ENCODE peak calls at places on chromosome 13, in four cellular contexts. S is right lobe of liver, T is B cell, Q is type B pancreatic cell. H is an unnamed sample.

GRCh38 chr13:22095794-22096193 is 424.9 kb downstream of the FGF9 start:
- DNase-seq in Q (no peak), S (no peak), T (no peak), H (no peak)

GRCh38 chr13:50526771-50527567 is 316.5 kb downstream of the DLEU7 start:
- DNase-seq in Q (no peak), T (no peak), S (no peak), H (no peak)

GRCh38 chr13:104460553-104460952 is 1394.3 kb upstream of the SLC10A2 start:
- DNase-seq in T (no peak), Q (no peak), S (no peak), H (no peak)

GRCh38 chr13:72850959-72851677 is 69.2 kb downstream of the PIBF1 start:
- DNase-seq in T (no peak), Q (no peak), S (peak), H (no peak)

GRCh38 chr13:30256713-30257432 is 50.5 kb downstream of the KATNAL1 start:
- DNase-seq in Q (no peak), S (no peak), T (no peak), H (no peak)

GRCh38 chr13:49635599-49636433 is 7.5 kb downstream of the ARL11 start:
- DNase-seq in Q (no peak), S (no peak), T (no peak), H (peak)

GRCh38 chr13:113906566-113906965 is 42.7 kb upstream of the GAS6 start:
- DNase-seq in T (no peak), Q (peak), S (no peak), H (no peak)

GRCh38 chr13:46628622-46629365 is 75.8 kb downstream of the LRCH1 start:
- DNase-seq in T (no peak), S (no peak), Q (no peak), H (no peak)

GRCh38 chr13:19984430-19985218 is 26.1 kb downstream of the ZMYM2 start:
- DNase-seq in S (no peak), T (peak), Q (no peak), H (peak)

GRCh38 chr13:31115616-31116015 is 46.1 kb downstream of the HSPH1 start:
- DNase-seq in T (no peak), S (no peak), Q (no peak), H (no peak)

GRCh38 chr13:21733475-21734311 is 62.8 kb downstream of the FGF9 start:
- DNase-seq in T (no peak), Q (no peak), S (no peak), H (no peak)

GRCh38 chr13:87656311-87656710 is 14.9 kb upstream of the SLITRK5 start:
- DNase-seq in T (no peak), Q (no peak), S (no peak), H (no peak)

GRCh38 chr13:102195566-102196462 is 206.0 kb downstream of the FGF14 start:
- DNase-seq in Q (no peak), S (no peak), T (no peak), H (no peak)

GRCh38 chr13:113410472-113411201 is 42.7 kb downstream of the ADPRHL1 start:
- DNase-seq in S (no peak), Q (no peak), T (no peak), H (no peak)

GRCh38 chr13:94595006-94595942 is 678 bp downstream of the TGDS start:
- DNase-seq in T (no peak), Q (no peak), S (peak), H (peak)

GRCh38 chr13:38743499-38743898 is 56.6 kb downstream of the FREM2 start:
- DNase-seq in T (no peak), Q (no peak), S (no peak), H (no peak)

GRCh38 chr13:47680752-47681151 is 320.3 kb downstream of the SUCLA2 start:
- DNase-seq in Q (no peak), T (no peak), S (no peak), H (no peak)

GRCh38 chr13:50670272-50670671 is 173.2 kb downstream of the DLEU7 start:
- DNase-seq in Q (no peak), T (no peak), S (no peak), H (no peak)

GRCh38 chr13:113668491-113668971 is 1.5 kb downstream of the GRK1 start:
- DNase-seq in Q (peak), T (no peak), S (no peak), H (no peak)

GRCh38 chr13:112968380-112968909 is 569 bp upstream of the MCF2L start:
- DNase-seq in T (peak), S (peak), Q (no peak), H (peak)

GRCh38 chr13:28408235-28408848 is 86.6 kb downstream of the FLT1 start:
- DNase-seq in Q (no peak), T (no peak), S (peak), H (no peak)

GRCh38 chr13:23551213-23552008 is 18.8 kb upstream of the TNFRSF19 start:
- DNase-seq in T (no peak), Q (no peak), S (no peak), H (peak)

GRCh38 chr13:99542788-99543406 is 41.6 kb downstream of the TM9SF2 start:
- DNase-seq in S (no peak), Q (no peak), T (peak), H (peak)

GRCh38 chr13:106700007-106700950 is 132.3 kb upstream of the ARGLU1 start:
- DNase-seq in Q (no peak), S (no peak), T (no peak), H (no peak)

GRCh38 chr13:49858183-49858856 is 65.8 kb upstream of the KPNA3 start:
- DNase-seq in S (no peak), T (no peak), Q (no peak), H (no peak)

GRCh38 chr13:46184277-46184699 is 2.3 kb upstream of the LCP1 start:
- DNase-seq in Q (no peak), S (peak), T (peak), H (peak)

GRCh38 chr13:32001392-32001768 is 30.2 kb upstream of the FRY start:
- DNase-seq in T (peak), Q (no peak), S (no peak), H (peak)

GRCh38 chr13:109945206-109945960 is 159.0 kb upstream of the IRS2 start:
- DNase-seq in Q (no peak), S (no peak), T (no peak), H (no peak)

GRCh38 chr13:113832631-113833030 is 31.2 kb downstream of the GAS6 start:
- DNase-seq in S (no peak), T (no peak), Q (no peak), H (no peak)

GRCh38 chr13:43044720-43045301 is 21.4 kb downstream of the DNAJC15 start:
- DNase-seq in Q (no peak), S (no peak), T (no peak), H (no peak)

GRCh38 chr13:22311734-22312404 is 641.0 kb downstream of the FGF9 start:
- DNase-seq in Q (no peak), S (no peak), T (no peak), H (no peak)

GRCh38 chr13:66139250-66139649 is 1090.9 kb downstream of the PCDH9 start:
- DNase-seq in Q (no peak), T (no peak), S (no peak), H (no peak)

GRCh38 chr13:75299913-75300862 is 181.8 kb downstream of the TBC1D4 start:
- DNase-seq in T (no peak), S (no peak), Q (no peak), H (no peak)

GRCh38 chr13:34730966-34731365 is 211.1 kb upstream of the NBEA start:
- DNase-seq in T (no peak), Q (no peak), S (no peak), H (no peak)

GRCh38 chr13:112986470-112986869 is 17.5 kb downstream of the MCF2L start:
- DNase-seq in S (no peak), T (no peak), Q (no peak), H (no peak)

GRCh38 chr13:85148009-85148408 is 651.2 kb downstream of the SLITRK6 start:
- DNase-seq in Q (no peak), T (no peak), S (no peak), H (no peak)

DNA sequence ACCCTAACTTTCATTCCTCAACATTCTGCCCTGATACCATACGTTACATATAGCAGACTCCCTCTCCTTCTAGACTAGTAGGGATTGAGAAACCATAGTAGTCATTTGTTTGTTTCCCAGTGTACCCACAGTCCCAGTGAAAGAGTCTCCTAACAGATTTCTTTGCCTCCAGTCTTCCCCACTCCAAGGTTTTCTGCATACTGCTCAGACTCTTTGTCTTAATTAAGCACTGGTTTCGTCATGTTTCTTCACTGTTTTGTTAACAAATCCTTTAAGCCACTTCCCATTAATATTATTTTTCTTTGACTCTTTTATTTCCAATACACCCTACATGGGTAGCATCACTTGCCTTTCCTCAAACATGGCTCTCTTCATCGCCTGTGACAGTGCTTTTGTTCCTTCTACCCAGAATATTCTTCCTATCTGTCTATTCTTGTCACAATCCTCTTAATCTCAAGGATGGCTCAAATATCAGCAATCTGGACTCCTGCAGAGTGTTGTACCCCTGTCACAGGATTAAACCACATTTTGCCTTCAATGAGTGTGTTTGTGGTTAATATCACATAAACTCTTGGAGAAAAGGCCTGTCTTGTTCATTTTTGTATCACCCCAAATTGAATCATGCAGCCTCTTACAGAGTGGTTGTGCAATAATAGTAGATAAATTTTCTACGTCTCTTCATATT is 92.7 kb upstream of the KLF12 start:
- DNase-seq in S (no peak), Q (no peak), T (no peak), H (no peak)
- TF ChIP-seq CTCF in S (no peak), Q (no peak), T (no peak), H (no peak)

GRCh38 chr13:51996660-51997059 is 14.6 kb downstream of the ATP7B start:
- DNase-seq in S (no peak), T (no peak), Q (no peak), H (no peak)

GRCh38 chr13:51997641-51998330 is 13.5 kb downstream of the ATP7B start:
- DNase-seq in S (no peak), T (no peak), Q (no peak), H (no peak)

GRCh38 chr13:52001120-52001731 is 10.0 kb downstream of the ATP7B start:
- DNase-seq in S (no peak), Q (no peak), T (peak), H (peak)

GRCh38 chr13:51999525-51999924 is 11.7 kb downstream of the ATP7B start:
- DNase-seq in Q (no peak), T (no peak), S (peak), H (no peak)

DNA sequence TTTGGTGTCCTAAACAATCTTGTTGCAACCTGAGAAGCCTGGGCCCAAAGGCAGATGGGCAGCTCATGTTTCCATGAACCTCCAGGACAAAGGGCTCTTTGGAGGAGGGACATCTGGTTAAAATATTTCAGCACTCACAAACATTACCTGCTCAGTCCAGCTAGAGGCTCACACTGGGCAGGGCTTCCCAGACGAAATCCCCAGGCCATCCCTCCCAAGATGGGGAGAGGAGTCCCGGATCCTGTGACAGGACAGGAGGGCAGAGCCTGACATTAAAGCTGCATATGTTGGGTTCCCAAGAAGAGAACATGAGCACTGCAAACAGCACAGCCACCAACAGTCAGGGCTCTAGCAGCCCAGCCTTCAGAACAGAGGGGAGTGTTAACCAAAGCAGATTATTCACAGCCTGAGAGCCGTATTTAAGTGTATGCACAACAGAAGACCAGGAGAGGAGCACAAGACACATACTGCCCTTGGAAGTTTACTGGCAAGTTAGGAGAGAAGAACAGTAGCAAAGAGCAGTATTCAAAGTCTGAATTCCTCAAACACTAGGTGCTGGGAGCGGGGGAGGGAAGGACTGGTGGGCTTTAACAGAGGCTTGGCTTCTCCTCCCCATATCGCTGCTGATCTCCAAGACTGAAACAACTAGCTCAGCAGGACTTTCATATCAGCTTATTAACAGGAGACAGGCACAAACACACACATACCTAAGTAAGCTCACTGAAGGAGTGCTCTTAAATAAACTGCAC is 12.4 kb downstream of the ATP7B start:
- DNase-seq in S (no peak), T (no peak), Q (no peak), H (no peak)
- TF ChIP-seq CTCF in S (no peak), T (no peak), Q (no peak), H (no peak)

DNA sequence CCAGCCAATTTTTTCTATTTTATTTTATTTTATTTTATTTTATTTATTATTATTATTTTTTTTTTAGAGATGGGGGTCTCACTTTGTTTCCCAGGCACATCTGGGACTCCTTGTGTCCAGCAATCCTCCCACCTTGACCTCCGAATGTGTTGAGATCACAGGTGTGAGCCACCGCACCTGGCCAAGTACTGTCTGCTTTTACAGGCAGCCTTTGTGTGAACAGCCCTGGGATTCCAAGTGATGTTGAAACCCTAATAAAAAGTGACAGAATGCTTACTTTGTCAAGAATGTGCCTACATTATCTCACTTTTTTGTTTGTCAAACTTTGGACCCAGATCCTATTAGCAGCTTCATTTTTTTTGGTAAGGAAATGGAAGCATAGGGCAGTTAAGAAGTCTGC is 220.1 kb upstream of the EDNRB start:
- DNase-seq in T (no peak), S (no peak), Q (no peak), H (no peak)
- TF ChIP-seq CTCF in T (no peak), S (no peak), Q (no peak), H (no peak)

GRCh38 chr13:96822900-96823299 is 171.4 kb downstream of the OXGR1 start:
- DNase-seq in Q (no peak), T (no peak), S (no peak), H (peak)
- TF ChIP-seq CTCF in Q (peak), T (no peak), S (peak), H (peak)

DNA sequence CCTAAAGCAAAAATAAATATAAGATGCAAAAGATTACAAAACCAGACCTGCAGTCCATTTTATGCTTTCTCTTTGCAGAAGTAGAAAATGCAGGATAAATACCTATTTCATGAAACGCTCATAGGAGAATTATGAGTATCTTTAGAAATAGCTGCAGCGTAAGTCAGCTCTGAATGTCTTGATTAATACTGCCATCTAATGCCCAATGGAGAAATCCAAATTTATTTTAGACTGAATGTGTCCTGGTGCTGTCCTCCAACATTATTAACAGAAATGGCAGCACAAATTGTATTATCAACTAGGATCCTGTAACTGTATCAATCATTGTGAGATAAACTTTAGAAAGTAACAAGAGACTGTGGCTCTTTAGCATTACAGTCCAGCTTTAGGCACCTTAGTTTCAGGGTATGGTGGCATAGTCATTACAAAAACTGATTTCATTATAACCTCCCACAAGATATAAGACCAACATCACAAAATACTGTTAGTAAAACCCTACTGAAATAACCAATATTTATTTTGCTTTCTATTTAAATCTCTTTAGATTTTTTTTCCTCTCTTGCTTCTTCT is 162.1 kb upstream of the MIR17HG start:
- DNase-seq in T (no peak), Q (no peak), S (no peak), H (no peak)
- TF ChIP-seq CTCF in T (no peak), Q (peak), S (peak), H (no peak)

GRCh38 chr13:37602743-37603381 is 4.3 kb upstream of the POSTN start:
- DNase-seq in S (no peak), T (no peak), Q (no peak), H (no peak)
- TF ChIP-seq CTCF in S (peak), T (no peak), Q (peak), H (no peak)

DNA sequence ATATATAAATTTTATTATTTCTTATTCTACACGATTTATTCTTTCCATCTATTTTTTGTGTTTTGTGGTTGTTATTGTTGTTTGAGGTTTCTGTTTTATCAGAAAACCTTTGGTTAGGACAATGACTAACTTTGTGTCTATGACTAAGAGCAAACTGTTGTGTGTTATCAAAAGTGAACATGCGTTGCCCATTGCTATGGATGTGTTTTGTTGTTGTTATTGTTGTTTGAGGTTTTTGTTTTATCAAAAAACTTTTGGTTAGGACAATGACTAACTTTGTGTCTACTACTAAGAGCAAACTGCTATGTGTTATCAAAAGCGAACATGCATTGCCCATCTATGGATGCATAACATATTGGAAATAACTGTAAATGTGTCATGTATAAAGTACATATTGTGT is 692.3 kb downstream of the SLITRK1 start:
- DNase-seq in S (no peak), T (no peak), Q (no peak), H (no peak)
- TF ChIP-seq CTCF in S (no peak), T (no peak), Q (no peak), H (no peak)